ENCODE peak calls at places on chromosome 5, in eight cellular contexts. One of them, this sample, is unnamed.

GRCh38 chr5:73317523-73317922 is 131.1 kb downstream of the FOXD1 start:
- DNase-seq in NCI-H1694 treated with DMSO at 0.1 percent for 48 hours: no peak
- DNase-seq in choroid plexus epithelial cell: no peak
- DNase-seq in progenitor cell of endocrine pancreas: no peak
- DNase-seq in MM.1S: no peak
- DNase-seq in Karpas-422: no peak
- DNase-seq in GM20000: no peak
- DNase-seq in effector CD8-positive, alpha-beta T cell: no peak
- DNase-seq in this sample: no peak

GRCh38 chr5:16894236-16895057 is 41.6 kb downstream of the MYO10 start:
- DNase-seq in effector CD8-positive, alpha-beta T cell: no peak
- DNase-seq in Karpas-422: no peak
- DNase-seq in GM20000: no peak
- DNase-seq in NCI-H1694 treated with DMSO at 0.1 percent for 48 hours: no peak
- DNase-seq in MM.1S: no peak
- DNase-seq in progenitor cell of endocrine pancreas: no peak
- DNase-seq in choroid plexus epithelial cell: peak
- DNase-seq in this sample: no peak

GRCh38 chr5:120096413-120096812 is 367.7 kb upstream of the PRR16 start:
- DNase-seq in Karpas-422: no peak
- DNase-seq in effector CD8-positive, alpha-beta T cell: no peak
- DNase-seq in choroid plexus epithelial cell: peak
- DNase-seq in NCI-H1694 treated with DMSO at 0.1 percent for 48 hours: no peak
- DNase-seq in GM20000: no peak
- DNase-seq in MM.1S: peak
- DNase-seq in progenitor cell of endocrine pancreas: no peak
- DNase-seq in this sample: peak

GRCh38 chr5:118777468-118777746 is 210.9 kb downstream of the DTWD2 start:
- DNase-seq in Karpas-422: no peak
- DNase-seq in GM20000: no peak
- DNase-seq in NCI-H1694 treated with DMSO at 0.1 percent for 48 hours: no peak
- DNase-seq in effector CD8-positive, alpha-beta T cell: no peak
- DNase-seq in progenitor cell of endocrine pancreas: no peak
- DNase-seq in MM.1S: no peak
- DNase-seq in choroid plexus epithelial cell: no peak
- DNase-seq in this sample: no peak

GRCh38 chr5:112687306-112687705 is 50.4 kb upstream of the APC start:
- DNase-seq in GM20000: no peak
- DNase-seq in choroid plexus epithelial cell: no peak
- DNase-seq in MM.1S: no peak
- DNase-seq in progenitor cell of endocrine pancreas: no peak
- DNase-seq in effector CD8-positive, alpha-beta T cell: no peak
- DNase-seq in NCI-H1694 treated with DMSO at 0.1 percent for 48 hours: no peak
- DNase-seq in Karpas-422: peak
- DNase-seq in this sample: no peak

GRCh38 chr5:134515801-134516200 is 9.7 kb upstream of the JADE2 start:
- DNase-seq in progenitor cell of endocrine pancreas: no peak
- DNase-seq in Karpas-422: no peak
- DNase-seq in NCI-H1694 treated with DMSO at 0.1 percent for 48 hours: no peak
- DNase-seq in MM.1S: no peak
- DNase-seq in effector CD8-positive, alpha-beta T cell: no peak
- DNase-seq in choroid plexus epithelial cell: no peak
- DNase-seq in GM20000: no peak
- DNase-seq in this sample: no peak

GRCh38 chr5:170402508-170402907 is 13.3 kb upstream of the KCNMB1 start:
- DNase-seq in choroid plexus epithelial cell: no peak
- DNase-seq in GM20000: no peak
- DNase-seq in MM.1S: no peak
- DNase-seq in NCI-H1694 treated with DMSO at 0.1 percent for 48 hours: no peak
- DNase-seq in Karpas-422: no peak
- DNase-seq in effector CD8-positive, alpha-beta T cell: no peak
- DNase-seq in progenitor cell of endocrine pancreas: no peak
- DNase-seq in this sample: no peak

GRCh38 chr5:128973244-128973643 is 8.0 kb downstream of the SLC27A6 start:
- DNase-seq in choroid plexus epithelial cell: no peak
- DNase-seq in GM20000: no peak
- DNase-seq in progenitor cell of endocrine pancreas: no peak
- DNase-seq in NCI-H1694 treated with DMSO at 0.1 percent for 48 hours: no peak
- DNase-seq in Karpas-422: no peak
- DNase-seq in effector CD8-positive, alpha-beta T cell: no peak
- DNase-seq in MM.1S: no peak
- DNase-seq in this sample: no peak

GRCh38 chr5:140398379-140398811 is 3.2 kb upstream of the ANKHD1 start:
- DNase-seq in effector CD8-positive, alpha-beta T cell: no peak
- DNase-seq in NCI-H1694 treated with DMSO at 0.1 percent for 48 hours: no peak
- DNase-seq in progenitor cell of endocrine pancreas: no peak
- DNase-seq in MM.1S: no peak
- DNase-seq in choroid plexus epithelial cell: peak
- DNase-seq in Karpas-422: no peak
- DNase-seq in GM20000: no peak
- DNase-seq in this sample: no peak

GRCh38 chr5:61252643-61252925 is 79.5 kb upstream of the ZSWIM6 start:
- DNase-seq in Karpas-422: no peak
- DNase-seq in progenitor cell of endocrine pancreas: no peak
- DNase-seq in GM20000: no peak
- DNase-seq in effector CD8-positive, alpha-beta T cell: no peak
- DNase-seq in MM.1S: no peak
- DNase-seq in NCI-H1694 treated with DMSO at 0.1 percent for 48 hours: no peak
- DNase-seq in choroid plexus epithelial cell: no peak
- DNase-seq in this sample: no peak

GRCh38 chr5:82274343-82275266 is 3.5 kb downstream of the RPS23 start:
- DNase-seq in progenitor cell of endocrine pancreas: no peak
- DNase-seq in choroid plexus epithelial cell: no peak
- DNase-seq in NCI-H1694 treated with DMSO at 0.1 percent for 48 hours: no peak
- DNase-seq in GM20000: no peak
- DNase-seq in MM.1S: no peak
- DNase-seq in effector CD8-positive, alpha-beta T cell: no peak
- DNase-seq in Karpas-422: no peak
- DNase-seq in this sample: no peak

GRCh38 chr5:79036769-79037168 is 32.7 kb downstream of the DMGDH start:
- DNase-seq in Karpas-422: no peak
- DNase-seq in effector CD8-positive, alpha-beta T cell: no peak
- DNase-seq in MM.1S: no peak
- DNase-seq in GM20000: no peak
- DNase-seq in NCI-H1694 treated with DMSO at 0.1 percent for 48 hours: no peak
- DNase-seq in choroid plexus epithelial cell: no peak
- DNase-seq in progenitor cell of endocrine pancreas: no peak
- DNase-seq in this sample: no peak

GRCh38 chr5:1554410-1554967 is 30.7 kb upstream of the LPCAT1 start:
- DNase-seq in NCI-H1694 treated with DMSO at 0.1 percent for 48 hours: no peak
- DNase-seq in effector CD8-positive, alpha-beta T cell: no peak
- DNase-seq in choroid plexus epithelial cell: no peak
- DNase-seq in progenitor cell of endocrine pancreas: no peak
- DNase-seq in Karpas-422: no peak
- DNase-seq in GM20000: no peak
- DNase-seq in MM.1S: no peak
- DNase-seq in this sample: no peak

GRCh38 chr5:158058208-158058607 is 199.3 kb upstream of the CLINT1 start:
- DNase-seq in Karpas-422: no peak
- DNase-seq in GM20000: no peak
- DNase-seq in choroid plexus epithelial cell: no peak
- DNase-seq in progenitor cell of endocrine pancreas: no peak
- DNase-seq in effector CD8-positive, alpha-beta T cell: no peak
- DNase-seq in MM.1S: no peak
- DNase-seq in NCI-H1694 treated with DMSO at 0.1 percent for 48 hours: no peak
- DNase-seq in this sample: no peak

GRCh38 chr5:125291447-125291846 is 545.0 kb upstream of the ZNF608 start:
- DNase-seq in NCI-H1694 treated with DMSO at 0.1 percent for 48 hours: no peak
- DNase-seq in choroid plexus epithelial cell: no peak
- DNase-seq in Karpas-422: no peak
- DNase-seq in progenitor cell of endocrine pancreas: no peak
- DNase-seq in GM20000: no peak
- DNase-seq in MM.1S: no peak
- DNase-seq in effector CD8-positive, alpha-beta T cell: no peak
- DNase-seq in this sample: no peak

GRCh38 chr5:37840036-37840909 is at the start of gene GDNF:
- DNase-seq in progenitor cell of endocrine pancreas: peak
- DNase-seq in Karpas-422: no peak
- DNase-seq in NCI-H1694 treated with DMSO at 0.1 percent for 48 hours: peak
- DNase-seq in GM20000: peak
- DNase-seq in MM.1S: peak
- DNase-seq in effector CD8-positive, alpha-beta T cell: no peak
- DNase-seq in choroid plexus epithelial cell: peak
- DNase-seq in this sample: peak

GRCh38 chr5:111308951-111309350 is 84.8 kb downstream of the CAMK4 start:
- DNase-seq in NCI-H1694 treated with DMSO at 0.1 percent for 48 hours: no peak
- DNase-seq in choroid plexus epithelial cell: no peak
- DNase-seq in MM.1S: no peak
- DNase-seq in Karpas-422: no peak
- DNase-seq in effector CD8-positive, alpha-beta T cell: no peak
- DNase-seq in GM20000: no peak
- DNase-seq in progenitor cell of endocrine pancreas: no peak
- DNase-seq in this sample: no peak

GRCh38 chr5:145942749-145943148 is 6.4 kb downstream of the SH3RF2 start:
- DNase-seq in progenitor cell of endocrine pancreas: no peak
- DNase-seq in choroid plexus epithelial cell: no peak
- DNase-seq in MM.1S: no peak
- DNase-seq in Karpas-422: no peak
- DNase-seq in effector CD8-positive, alpha-beta T cell: no peak
- DNase-seq in GM20000: no peak
- DNase-seq in NCI-H1694 treated with DMSO at 0.1 percent for 48 hours: no peak
- DNase-seq in this sample: no peak

GRCh38 chr5:57172466-57172961 is 1.3 kb upstream of the GPBP1 start:
- DNase-seq in NCI-H1694 treated with DMSO at 0.1 percent for 48 hours: no peak
- DNase-seq in MM.1S: peak
- DNase-seq in GM20000: no peak
- DNase-seq in progenitor cell of endocrine pancreas: no peak
- DNase-seq in Karpas-422: peak
- DNase-seq in choroid plexus epithelial cell: peak
- DNase-seq in effector CD8-positive, alpha-beta T cell: no peak
- DNase-seq in this sample: no peak

GRCh38 chr5:161851691-161852299 is 3.9 kb downstream of the GABRA1 start:
- DNase-seq in GM20000: no peak
- DNase-seq in NCI-H1694 treated with DMSO at 0.1 percent for 48 hours: peak
- DNase-seq in Karpas-422: peak
- DNase-seq in effector CD8-positive, alpha-beta T cell: no peak
- DNase-seq in progenitor cell of endocrine pancreas: no peak
- DNase-seq in choroid plexus epithelial cell: peak
- DNase-seq in MM.1S: peak
- DNase-seq in this sample: peak

GRCh38 chr5:90201923-90202322 is 207.6 kb downstream of the CETN3 start:
- DNase-seq in effector CD8-positive, alpha-beta T cell: no peak
- DNase-seq in GM20000: no peak
- DNase-seq in choroid plexus epithelial cell: peak
- DNase-seq in MM.1S: no peak
- DNase-seq in Karpas-422: no peak
- DNase-seq in progenitor cell of endocrine pancreas: no peak
- DNase-seq in NCI-H1694 treated with DMSO at 0.1 percent for 48 hours: no peak
- DNase-seq in this sample: no peak

GRCh38 chr5:136734638-136735037 is 369.3 kb upstream of the TRPC7 start:
- DNase-seq in effector CD8-positive, alpha-beta T cell: no peak
- DNase-seq in NCI-H1694 treated with DMSO at 0.1 percent for 48 hours: no peak
- DNase-seq in progenitor cell of endocrine pancreas: no peak
- DNase-seq in MM.1S: no peak
- DNase-seq in choroid plexus epithelial cell: no peak
- DNase-seq in Karpas-422: no peak
- DNase-seq in GM20000: no peak
- DNase-seq in this sample: no peak

GRCh38 chr5:157359350-157359910 is 93.5 kb downstream of the CYFIP2 start:
- DNase-seq in GM20000: no peak
- DNase-seq in progenitor cell of endocrine pancreas: no peak
- DNase-seq in choroid plexus epithelial cell: no peak
- DNase-seq in effector CD8-positive, alpha-beta T cell: no peak
- DNase-seq in MM.1S: no peak
- DNase-seq in NCI-H1694 treated with DMSO at 0.1 percent for 48 hours: no peak
- DNase-seq in Karpas-422: no peak
- DNase-seq in this sample: no peak

GRCh38 chr5:171475551-171476035 is 56.1 kb downstream of the FGF18 start:
- DNase-seq in choroid plexus epithelial cell: no peak
- DNase-seq in NCI-H1694 treated with DMSO at 0.1 percent for 48 hours: no peak
- DNase-seq in effector CD8-positive, alpha-beta T cell: no peak
- DNase-seq in MM.1S: no peak
- DNase-seq in GM20000: no peak
- DNase-seq in progenitor cell of endocrine pancreas: no peak
- DNase-seq in Karpas-422: no peak
- DNase-seq in this sample: no peak

GRCh38 chr5:136040746-136041415 is 12.1 kb downstream of the TGFBI start:
- DNase-seq in effector CD8-positive, alpha-beta T cell: no peak
- DNase-seq in progenitor cell of endocrine pancreas: no peak
- DNase-seq in MM.1S: peak
- DNase-seq in NCI-H1694 treated with DMSO at 0.1 percent for 48 hours: no peak
- DNase-seq in Karpas-422: no peak
- DNase-seq in choroid plexus epithelial cell: no peak
- DNase-seq in GM20000: no peak
- DNase-seq in this sample: no peak